ENCODE peak calls at places on chromosomes 7 and 10, in four cellular contexts. F, R, S and L are unnamed samples.

GRCh38 chr7:2151235-2151634 is 81.5 kb downstream of the MAD1L1 start:
- DNase-seq in F (no peak), S (no peak), R (peak), L (no peak)

GRCh38 chr10:12916587-12916986 is 84.9 kb downstream of the CCDC3 start:
- DNase-seq in R (no peak), F (no peak), S (no peak), L (no peak)

GRCh38 chr10:121593676-121594075 is 4.6 kb downstream of the FGFR2 start:
- DNase-seq in F (no peak), S (no peak), R (no peak), L (no peak)

GRCh38 chr10:28842321-28842720 is 165.0 kb downstream of the BAMBI start:
- DNase-seq in S (no peak), R (no peak), F (no peak), L (no peak)

GRCh38 chr10:46018453-46019169 is 11.8 kb downstream of the NCOA4 start:
- DNase-seq in R (no peak), F (peak), S (no peak), L (no peak)

GRCh38 chr10:68340358-68341080 is 7.8 kb upstream of the PBLD start:
- DNase-seq in R (no peak), F (no peak), S (no peak), L (no peak)

GRCh38 chr7:80918909-80919721 is at the start of gene SEMA3C:
- DNase-seq in R (peak), S (peak), F (peak), L (no peak)

GRCh38 chr10:72561745-72562166 is 64.1 kb downstream of the MICU1 start:
- DNase-seq in S (no peak), R (no peak), F (no peak), L (no peak)

GRCh38 chr7:116616555-116617059 is 55.4 kb upstream of the MET start:
- DNase-seq in F (no peak), S (no peak), R (no peak), L (no peak)

GRCh38 chr10:127972958-127973357 is 66.1 kb downstream of the PTPRE start:
- DNase-seq in F (no peak), S (no peak), R (no peak), L (no peak)

GRCh38 chr7:143449793-143450192 is 6.5 kb downstream of the TAS2R60 start:
- DNase-seq in F (no peak), S (no peak), R (no peak), L (no peak)

GRCh38 chr7:108358553-108358952 is 97.7 kb downstream of the NRCAM start:
- DNase-seq in S (peak), R (no peak), F (no peak), L (no peak)

GRCh38 chr10:97549587-97550322 is 22.8 kb upstream of the ANKRD2 start:
- DNase-seq in S (peak), R (no peak), F (no peak), L (no peak)

GRCh38 chr7:158804335-158804734 is 25.0 kb downstream of the ESYT2 start:
- DNase-seq in R (no peak), F (no peak), S (no peak), L (no peak)

GRCh38 chr7:151389768-151390593 is 19.9 kb downstream of the WDR86 start:
- DNase-seq in S (no peak), F (no peak), R (no peak), L (no peak)

GRCh38 chr10:43945908-43946307 is 297.2 kb upstream of the ZNF32 start:
- DNase-seq in R (no peak), F (no peak), S (no peak), L (no peak)